ENCODE peak calls at places on chromosomes 12 and 14, in four cellular contexts. V, M, C and R are unnamed samples.
A peak's percentile ranks its signal among the peaks of the same experiment; 100 is the strongest.

GRCh38 chr14:36271939-36272907 is 48.2 kb downstream of the MBIP start:
- DNase-seq in V (no peak), M (no peak), C (peak; percentile 19), R (peak; percentile 11)

GRCh38 chr14:104739546-104740516 is 13.1 kb upstream of the SIVA1 start:
- DNase-seq in V (no peak), M (no peak), C (no peak), R (no peak)

GRCh38 chr14:76848879-76849278 is 22.7 kb downstream of the LRRC74A start:
- DNase-seq in V (no peak), M (no peak), C (no peak), R (no peak)

GRCh38 chr12:112503521-112503920 is 84.8 kb downstream of the PTPN11 start:
- DNase-seq in V (no peak), M (no peak), C (no peak), R (no peak)

GRCh38 chr14:81222694-81223093 is 1.9 kb upstream of the GTF2A1 start:
- DNase-seq in V (no peak), M (no peak), C (no peak), R (no peak)

GRCh38 chr12:48128800-48129199 is 9.6 kb downstream of the PFKM start:
- DNase-seq in V (no peak), M (no peak), C (no peak), R (no peak)

GRCh38 chr14:91890291-91890749 is 23.0 kb upstream of the TC2N start:
- DNase-seq in V (no peak), M (no peak), C (peak; percentile 46), R (no peak)

GRCh38 chr12:98418357-98419075 is 96.9 kb upstream of the TMPO start:
- DNase-seq in V (peak; percentile 32), M (peak; percentile 96), C (peak; percentile 99), R (peak; percentile 96)

GRCh38 chr14:86532219-86532618 is 1002.3 kb downstream of the FLRT2 start:
- DNase-seq in V (no peak), M (no peak), C (peak; percentile 27), R (no peak)

GRCh38 chr14:55373784-55374725 is 37.6 kb downstream of the ATG14 start:
- DNase-seq in V (no peak), M (no peak), C (peak; percentile 20), R (peak; percentile 36)

GRCh38 chr14:23147676-23148075 is 28.6 kb upstream of the CEBPE start:
- DNase-seq in V (no peak), M (no peak), C (peak; percentile 72), R (no peak)

GRCh38 chr12:71746983-71747611 is 7.6 kb upstream of the RAB21 start:
- DNase-seq in V (peak; percentile 29), M (peak; percentile 46), C (peak; percentile 82), R (peak; percentile 61)

GRCh38 chr12:12560587-12561304 is 1.9 kb downstream of the DUSP16 start:
- DNase-seq in V (no peak), M (no peak), C (peak; percentile 65), R (no peak)

GRCh38 chr12:116628450-116628793 is 69.2 kb downstream of the MAP1LC3B2 start:
- DNase-seq in V (no peak), M (no peak), C (no peak), R (no peak)

GRCh38 chr14:35416108-35416750 is 11.7 kb upstream of the NFKBIA start:
- DNase-seq in V (no peak), M (no peak), C (no peak), R (no peak)

GRCh38 chr14:51776102-51776894 is 84.1 kb upstream of the GNG2 start:
- DNase-seq in V (peak; percentile 62), M (no peak), C (peak; percentile 79), R (peak; percentile 62)